ENCODE peak calls at places on chromosomes 16 and 17, in eight cellular contexts. One of them, this sample, is unnamed.

GRCh38 chr17:74372426-74372825 is 5.1 kb downstream of the GPR142 start:
- DNase-seq in kidney: no peak
- DNase-seq in BJ: no peak
- DNase-seq in amniotic stem cell: no peak
- DNase-seq in stimulated activated CD4-positive, alpha-beta T cell treated with anti-CD3 and anti-CD28 coated beads, Interleukin-4, amount 100 ng/mL, for 4 hours: no peak
- DNase-seq in NCI-H82: no peak
- DNase-seq in fibroblast of pulmonary artery: no peak
- DNase-seq in H54: no peak
- DNase-seq in this sample: no peak

GRCh38 chr17:17348872-17349723 is 45.9 kb downstream of the NT5M start:
- DNase-seq in kidney: no peak
- DNase-seq in BJ: no peak
- DNase-seq in amniotic stem cell: no peak
- DNase-seq in stimulated activated CD4-positive, alpha-beta T cell treated with anti-CD3 and anti-CD28 coated beads, Interleukin-4, amount 100 ng/mL, for 4 hours: no peak
- DNase-seq in NCI-H82: no peak
- DNase-seq in fibroblast of pulmonary artery: no peak
- DNase-seq in H54: no peak
- DNase-seq in this sample: no peak

GRCh38 chr17:44281570-44281969 is 13.6 kb upstream of the SLC4A1 start:
- DNase-seq in kidney: no peak
- DNase-seq in BJ: no peak
- DNase-seq in amniotic stem cell: no peak
- DNase-seq in stimulated activated CD4-positive, alpha-beta T cell treated with anti-CD3 and anti-CD28 coated beads, Interleukin-4, amount 100 ng/mL, for 4 hours: no peak
- DNase-seq in NCI-H82: no peak
- DNase-seq in fibroblast of pulmonary artery: no peak
- DNase-seq in H54: no peak
- DNase-seq in this sample: no peak

GRCh38 chr16:75372236-75372856 is 61.0 kb downstream of the CFDP1 start:
- DNase-seq in kidney: no peak
- DNase-seq in BJ: no peak
- DNase-seq in amniotic stem cell: peak; percentile 20
- DNase-seq in stimulated activated CD4-positive, alpha-beta T cell treated with anti-CD3 and anti-CD28 coated beads, Interleukin-4, amount 100 ng/mL, for 4 hours: no peak
- DNase-seq in NCI-H82: no peak
- DNase-seq in fibroblast of pulmonary artery: peak; percentile 73
- DNase-seq in H54: no peak
- DNase-seq in this sample: no peak

GRCh38 chr17:42230225-42230624 is 35.9 kb upstream of the GHDC start:
- DNase-seq in kidney: no peak
- DNase-seq in BJ: no peak
- DNase-seq in amniotic stem cell: no peak
- DNase-seq in stimulated activated CD4-positive, alpha-beta T cell treated with anti-CD3 and anti-CD28 coated beads, Interleukin-4, amount 100 ng/mL, for 4 hours: no peak
- DNase-seq in NCI-H82: no peak
- DNase-seq in fibroblast of pulmonary artery: no peak
- DNase-seq in H54: no peak
- DNase-seq in this sample: no peak

GRCh38 chr17:18217412-18218015 is 7.9 kb upstream of the LLGL1 start:
- DNase-seq in kidney: peak; percentile 89
- DNase-seq in BJ: no peak
- DNase-seq in amniotic stem cell: no peak
- DNase-seq in stimulated activated CD4-positive, alpha-beta T cell treated with anti-CD3 and anti-CD28 coated beads, Interleukin-4, amount 100 ng/mL, for 4 hours: peak; percentile 67
- DNase-seq in NCI-H82: peak; percentile 87
- DNase-seq in fibroblast of pulmonary artery: peak; percentile 66
- DNase-seq in H54: peak; percentile 94
- DNase-seq in this sample: peak; percentile 79

GRCh38 chr17:77287432-77288068 is 146.8 kb downstream of the SEC14L1 start:
- DNase-seq in kidney: peak; percentile 91
- DNase-seq in BJ: peak; percentile 47
- DNase-seq in amniotic stem cell: peak; percentile 81
- DNase-seq in stimulated activated CD4-positive, alpha-beta T cell treated with anti-CD3 and anti-CD28 coated beads, Interleukin-4, amount 100 ng/mL, for 4 hours: no peak
- DNase-seq in NCI-H82: no peak
- DNase-seq in fibroblast of pulmonary artery: peak; percentile 94
- DNase-seq in H54: peak; percentile 92
- DNase-seq in this sample: peak; percentile 83

GRCh38 chr16:23398987-23399805 is 53.8 kb downstream of the COG7 start:
- DNase-seq in kidney: peak; percentile 61
- DNase-seq in BJ: no peak
- DNase-seq in amniotic stem cell: no peak
- DNase-seq in stimulated activated CD4-positive, alpha-beta T cell treated with anti-CD3 and anti-CD28 coated beads, Interleukin-4, amount 100 ng/mL, for 4 hours: no peak
- DNase-seq in NCI-H82: peak; percentile 76
- DNase-seq in fibroblast of pulmonary artery: no peak
- DNase-seq in H54: no peak
- DNase-seq in this sample: no peak

GRCh38 chr16:85396879-85397871 is 215.9 kb upstream of the GSE1 start:
- DNase-seq in kidney: peak; percentile 65
- DNase-seq in BJ: no peak
- DNase-seq in amniotic stem cell: no peak
- DNase-seq in stimulated activated CD4-positive, alpha-beta T cell treated with anti-CD3 and anti-CD28 coated beads, Interleukin-4, amount 100 ng/mL, for 4 hours: no peak
- DNase-seq in NCI-H82: peak; percentile 72
- DNase-seq in fibroblast of pulmonary artery: no peak
- DNase-seq in H54: peak; percentile 50
- DNase-seq in this sample: no peak

GRCh38 chr17:9768381-9768934 is 22.9 kb downstream of the DHRS7C start:
- DNase-seq in kidney: no peak
- DNase-seq in BJ: no peak
- DNase-seq in amniotic stem cell: no peak
- DNase-seq in stimulated activated CD4-positive, alpha-beta T cell treated with anti-CD3 and anti-CD28 coated beads, Interleukin-4, amount 100 ng/mL, for 4 hours: no peak
- DNase-seq in NCI-H82: peak; percentile 69
- DNase-seq in fibroblast of pulmonary artery: peak; percentile 52
- DNase-seq in H54: peak; percentile 36
- DNase-seq in this sample: peak; percentile 26

GRCh38 chr17:65495255-65496060 is 66.0 kb downstream of the AXIN2 start:
- DNase-seq in kidney: no peak
- DNase-seq in BJ: no peak
- DNase-seq in amniotic stem cell: no peak
- DNase-seq in stimulated activated CD4-positive, alpha-beta T cell treated with anti-CD3 and anti-CD28 coated beads, Interleukin-4, amount 100 ng/mL, for 4 hours: no peak
- DNase-seq in NCI-H82: no peak
- DNase-seq in fibroblast of pulmonary artery: no peak
- DNase-seq in H54: no peak
- DNase-seq in this sample: no peak

GRCh38 chr16:31253642-31254045 is 6.1 kb upstream of the ITGAM start:
- DNase-seq in kidney: no peak
- DNase-seq in BJ: no peak
- DNase-seq in amniotic stem cell: no peak
- DNase-seq in stimulated activated CD4-positive, alpha-beta T cell treated with anti-CD3 and anti-CD28 coated beads, Interleukin-4, amount 100 ng/mL, for 4 hours: no peak
- DNase-seq in NCI-H82: no peak
- DNase-seq in fibroblast of pulmonary artery: no peak
- DNase-seq in H54: no peak
- DNase-seq in this sample: no peak

GRCh38 chr17:76270127-76270592 is 5.0 kb downstream of the UBALD2 start:
- DNase-seq in kidney: peak; percentile 77
- DNase-seq in BJ: no peak
- DNase-seq in amniotic stem cell: no peak
- DNase-seq in stimulated activated CD4-positive, alpha-beta T cell treated with anti-CD3 and anti-CD28 coated beads, Interleukin-4, amount 100 ng/mL, for 4 hours: no peak
- DNase-seq in NCI-H82: no peak
- DNase-seq in fibroblast of pulmonary artery: no peak
- DNase-seq in H54: no peak
- DNase-seq in this sample: no peak

GRCh38 chr16:20803192-20803560 is 3.1 kb downstream of the ERI2 start:
- DNase-seq in kidney: no peak
- DNase-seq in BJ: no peak
- DNase-seq in amniotic stem cell: no peak
- DNase-seq in stimulated activated CD4-positive, alpha-beta T cell treated with anti-CD3 and anti-CD28 coated beads, Interleukin-4, amount 100 ng/mL, for 4 hours: no peak
- DNase-seq in NCI-H82: no peak
- DNase-seq in fibroblast of pulmonary artery: no peak
- DNase-seq in H54: peak; percentile 15
- DNase-seq in this sample: no peak

GRCh38 chr16:87060026-87060986 is 256.9 kb downstream of the C16orf95 start:
- DNase-seq in kidney: no peak
- DNase-seq in BJ: no peak
- DNase-seq in amniotic stem cell: no peak
- DNase-seq in stimulated activated CD4-positive, alpha-beta T cell treated with anti-CD3 and anti-CD28 coated beads, Interleukin-4, amount 100 ng/mL, for 4 hours: no peak
- DNase-seq in NCI-H82: peak; percentile 38
- DNase-seq in fibroblast of pulmonary artery: peak; percentile 71
- DNase-seq in H54: no peak
- DNase-seq in this sample: no peak

GRCh38 chr17:63995626-63996025 is 2.5 kb upstream of the PRR29 start:
- DNase-seq in kidney: no peak
- DNase-seq in BJ: no peak
- DNase-seq in amniotic stem cell: no peak
- DNase-seq in stimulated activated CD4-positive, alpha-beta T cell treated with anti-CD3 and anti-CD28 coated beads, Interleukin-4, amount 100 ng/mL, for 4 hours: no peak
- DNase-seq in NCI-H82: no peak
- DNase-seq in fibroblast of pulmonary artery: no peak
- DNase-seq in H54: no peak
- DNase-seq in this sample: no peak

GRCh38 chr17:9817086-9817485 is 4.8 kb downstream of the GSG1L2 start:
- DNase-seq in kidney: no peak
- DNase-seq in BJ: no peak
- DNase-seq in amniotic stem cell: no peak
- DNase-seq in stimulated activated CD4-positive, alpha-beta T cell treated with anti-CD3 and anti-CD28 coated beads, Interleukin-4, amount 100 ng/mL, for 4 hours: no peak
- DNase-seq in NCI-H82: peak; percentile 67
- DNase-seq in fibroblast of pulmonary artery: peak; percentile 24
- DNase-seq in H54: peak; percentile 64
- DNase-seq in this sample: peak; percentile 63

GRCh38 chr16:68380676-68381362 is 67.5 kb downstream of the SMPD3 start:
- DNase-seq in kidney: no peak
- DNase-seq in BJ: no peak
- DNase-seq in amniotic stem cell: no peak
- DNase-seq in stimulated activated CD4-positive, alpha-beta T cell treated with anti-CD3 and anti-CD28 coated beads, Interleukin-4, amount 100 ng/mL, for 4 hours: no peak
- DNase-seq in NCI-H82: no peak
- DNase-seq in fibroblast of pulmonary artery: no peak
- DNase-seq in H54: no peak
- DNase-seq in this sample: no peak

GRCh38 chr17:77735051-77735340 is 223.5 kb upstream of the TNRC6C start:
- DNase-seq in kidney: no peak
- DNase-seq in BJ: no peak
- DNase-seq in amniotic stem cell: no peak
- DNase-seq in stimulated activated CD4-positive, alpha-beta T cell treated with anti-CD3 and anti-CD28 coated beads, Interleukin-4, amount 100 ng/mL, for 4 hours: no peak
- DNase-seq in NCI-H82: no peak
- DNase-seq in fibroblast of pulmonary artery: no peak
- DNase-seq in H54: no peak
- DNase-seq in this sample: no peak

GRCh38 chr17:12990041-12990808 is 27.6 kb downstream of the ELAC2 start:
- DNase-seq in kidney: peak; percentile 33
- DNase-seq in BJ: no peak
- DNase-seq in amniotic stem cell: no peak
- DNase-seq in stimulated activated CD4-positive, alpha-beta T cell treated with anti-CD3 and anti-CD28 coated beads, Interleukin-4, amount 100 ng/mL, for 4 hours: no peak
- DNase-seq in NCI-H82: peak; percentile 29
- DNase-seq in fibroblast of pulmonary artery: no peak
- DNase-seq in H54: no peak
- DNase-seq in this sample: no peak

GRCh38 chr16:72722552-72722951 is 325.4 kb downstream of the ZFHX3 start:
- DNase-seq in kidney: no peak
- DNase-seq in BJ: no peak
- DNase-seq in amniotic stem cell: no peak
- DNase-seq in stimulated activated CD4-positive, alpha-beta T cell treated with anti-CD3 and anti-CD28 coated beads, Interleukin-4, amount 100 ng/mL, for 4 hours: no peak
- DNase-seq in NCI-H82: no peak
- DNase-seq in fibroblast of pulmonary artery: no peak
- DNase-seq in H54: no peak
- DNase-seq in this sample: no peak